ENCODE peak calls at places on chromosomes 5 and 9, in four cellular contexts. L is tibial artery, Y is astrocyte of the cerebellum, F is fibroblast of the aortic adventitia. D is an unnamed sample.

GRCh38 chr5:139696894-139697658 is 48.9 kb downstream of the CXXC5 start:
- DNase-seq in L (peak; percentile 92), Y (peak; percentile 90), F (peak; percentile 84), D (peak; percentile 62)

GRCh38 chr5:138105709-138106108 is 21.9 kb downstream of the WNT8A start:
- DNase-seq in L (no peak), Y (no peak), F (no peak), D (no peak)

GRCh38 chr9:33731625-33732024 is 63.7 kb upstream of the PRSS3 start:
- DNase-seq in L (no peak), Y (no peak), F (no peak), D (no peak)

GRCh38 chr9:133396952-133397351 is 20.8 kb downstream of the STKLD1 start:
- DNase-seq in L (no peak), Y (no peak), F (no peak), D (no peak)

GRCh38 chr5:151225071-151225470 is 1.2 kb upstream of the CCDC69 start:
- DNase-seq in L (no peak), Y (no peak), F (no peak), D (no peak)

GRCh38 chr9:108684288-108685025 is 171.3 kb downstream of the ACTL7B start:
- DNase-seq in L (no peak), Y (no peak), F (no peak), D (no peak)

GRCh38 chr5:108945094-108945493 is 197.4 kb downstream of the FER start:
- DNase-seq in L (no peak), Y (no peak), F (no peak), D (no peak)

GRCh38 chr5:53892236-53892635 is 331.8 kb downstream of the NDUFS4 start:
- DNase-seq in L (no peak), Y (no peak), F (no peak), D (no peak)

GRCh38 chr9:89993678-89994630 is 389.1 kb downstream of the GADD45G start:
- DNase-seq in L (no peak), Y (no peak), F (no peak), D (no peak)

GRCh38 chr5:78803386-78803785 is 154.8 kb upstream of the LHFPL2 start:
- DNase-seq in L (peak; percentile 95), Y (no peak), F (peak; percentile 93), D (peak; percentile 29)

GRCh38 chr9:35798658-35799366 is 7.4 kb downstream of the NPR2 start:
- DNase-seq in L (no peak), Y (no peak), F (no peak), D (no peak)

GRCh38 chr5:168976311-168976893 is 324.5 kb downstream of the SLIT3 start:
- DNase-seq in L (no peak), Y (peak; percentile 38), F (peak; percentile 20), D (no peak)

GRCh38 chr9:123033864-123034598 is 564 bp downstream of the GPR21 start:
- DNase-seq in L (no peak), Y (no peak), F (no peak), D (no peak)

GRCh38 chr9:122392284-122392683 is 21.5 kb downstream of the PTGS1 start:
- DNase-seq in L (no peak), Y (no peak), F (no peak), D (no peak)

GRCh38 chr5:31421806-31422586 is 109.9 kb downstream of the DROSHA start:
- DNase-seq in L (no peak), Y (no peak), F (peak; percentile 10), D (no peak)

GRCh38 chr5:89308606-89309040 is 425.6 kb upstream of the MEF2C start:
- DNase-seq in L (no peak), Y (no peak), F (no peak), D (no peak)

GRCh38 chr5:89315194-89315593 is 432.2 kb upstream of the MEF2C start:
- DNase-seq in L (peak; percentile 66), Y (peak; percentile 82), F (peak; percentile 78), D (no peak)

GRCh38 chr5:89313804-89314588 is 431.0 kb upstream of the MEF2C start:
- DNase-seq in L (no peak), Y (peak; percentile 77), F (peak; percentile 93), D (no peak)

GRCh38 chr5:89309268-89309667 is 426.3 kb upstream of the MEF2C start:
- DNase-seq in L (no peak), Y (no peak), F (no peak), D (no peak)

DNA sequence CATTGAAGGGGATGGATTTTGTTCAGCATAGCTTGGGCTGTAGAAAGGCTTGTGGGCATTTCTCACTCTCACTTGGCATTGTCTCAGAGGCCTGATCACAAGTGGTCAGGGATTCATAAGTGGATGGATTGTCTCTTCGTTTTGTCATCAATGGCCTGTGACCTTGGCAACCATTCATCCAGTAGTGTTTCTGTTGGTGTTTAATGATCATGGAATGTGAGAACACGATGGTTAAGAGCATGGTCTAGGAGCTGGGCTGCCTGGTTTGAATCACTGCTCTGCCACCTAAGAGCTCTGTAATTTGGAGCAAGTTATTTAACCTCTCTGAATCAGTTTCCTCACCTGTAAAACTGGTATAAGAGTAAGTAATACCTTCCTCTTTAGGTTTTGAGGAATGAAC is 430.1 kb upstream of the MEF2C start:
- DNase-seq in L (no peak), Y (peak; percentile 55), F (peak; percentile 46), D (no peak)
- H3K4me3 ChIP-seq in L (no peak overlapping the region), Y (no peak overlapping the region), F (no peak overlapping the region), D (no peak overlapping the region)

GRCh38 chr9:134781895-134782294 is 98.7 kb upstream of the FCN2 start:
- DNase-seq in L (no peak), Y (no peak), F (no peak), D (no peak)
- TF ChIP-seq CTCF in L (no peak), Y (peak; percentile 33), F (peak; percentile 11), D (no peak)

GRCh38 chr9:121071356-121071755 is 3.4 kb upstream of the CNTRL start:
- DNase-seq in L (no peak), Y (no peak), F (no peak), D (no peak)
- H3K4me3 ChIP-seq in L (peak overlapping the region; percentile 88), Y (peak overlapping the region; percentile 16), F (peak overlapping the region; percentile 53), D (peak overlapping the region; percentile 96)

GRCh38 chr5:81856948-81857928 is 106.3 kb upstream of the SSBP2 start:
- DNase-seq in L (peak; percentile 83), Y (no peak), F (no peak), D (no peak)
- TF ChIP-seq CTCF in L (peak; percentile 35), Y (peak; percentile 29), F (peak; percentile 11), D (peak; percentile 30)

GRCh38 chr5:143143973-143144372 is 259.5 kb downstream of the NR3C1 start:
- DNase-seq in L (no peak), Y (no peak), F (peak; percentile 56), D (no peak)

GRCh38 chr5:143146161-143146560 is 257.3 kb downstream of the NR3C1 start:
- DNase-seq in L (no peak), Y (no peak), F (no peak), D (no peak)

GRCh38 chr5:143147382-143147781 is 256.1 kb downstream of the NR3C1 start:
- DNase-seq in L (no peak), Y (no peak), F (no peak), D (no peak)

GRCh38 chr5:143147918-143148317 is 255.6 kb downstream of the NR3C1 start:
- DNase-seq in L (no peak), Y (no peak), F (peak; percentile 73), D (no peak)

GRCh38 chr5:143145388-143145787 is 258.1 kb downstream of the NR3C1 start:
- DNase-seq in L (no peak), Y (no peak), F (peak; percentile 62), D (no peak)
- H3K4me3 ChIP-seq in L (peak overlapping the region; percentile 10), Y (no peak overlapping the region), F (no peak overlapping the region), D (peak overlapping the region; percentile 39)

GRCh38 chr9:104923740-104924139 is 4.2 kb downstream of the ABCA1 start:
- DNase-seq in L (no peak), Y (no peak), F (peak; percentile 37), D (no peak)

GRCh38 chr9:104927912-104928740 is at the start of gene ABCA1:
- DNase-seq in L (peak; percentile 97), Y (peak; percentile 54), F (peak; percentile 86), D (peak; percentile 90)

GRCh38 chr9:104931256-104931655 is 3.3 kb upstream of the ABCA1 start:
- DNase-seq in L (no peak), Y (no peak), F (no peak), D (no peak)

GRCh38 chr9:104923289-104923688 is 4.7 kb downstream of the ABCA1 start:
- DNase-seq in L (no peak), Y (no peak), F (peak; percentile 98), D (no peak)

GRCh38 chr9:104927216-104927911 is 591 bp downstream of the ABCA1 start:
- DNase-seq in L (peak; percentile 79), Y (no peak), F (peak; percentile 58), D (no peak)
- TF ChIP-seq CTCF in L (no peak), Y (no peak), F (no peak), D (no peak)

DNA sequence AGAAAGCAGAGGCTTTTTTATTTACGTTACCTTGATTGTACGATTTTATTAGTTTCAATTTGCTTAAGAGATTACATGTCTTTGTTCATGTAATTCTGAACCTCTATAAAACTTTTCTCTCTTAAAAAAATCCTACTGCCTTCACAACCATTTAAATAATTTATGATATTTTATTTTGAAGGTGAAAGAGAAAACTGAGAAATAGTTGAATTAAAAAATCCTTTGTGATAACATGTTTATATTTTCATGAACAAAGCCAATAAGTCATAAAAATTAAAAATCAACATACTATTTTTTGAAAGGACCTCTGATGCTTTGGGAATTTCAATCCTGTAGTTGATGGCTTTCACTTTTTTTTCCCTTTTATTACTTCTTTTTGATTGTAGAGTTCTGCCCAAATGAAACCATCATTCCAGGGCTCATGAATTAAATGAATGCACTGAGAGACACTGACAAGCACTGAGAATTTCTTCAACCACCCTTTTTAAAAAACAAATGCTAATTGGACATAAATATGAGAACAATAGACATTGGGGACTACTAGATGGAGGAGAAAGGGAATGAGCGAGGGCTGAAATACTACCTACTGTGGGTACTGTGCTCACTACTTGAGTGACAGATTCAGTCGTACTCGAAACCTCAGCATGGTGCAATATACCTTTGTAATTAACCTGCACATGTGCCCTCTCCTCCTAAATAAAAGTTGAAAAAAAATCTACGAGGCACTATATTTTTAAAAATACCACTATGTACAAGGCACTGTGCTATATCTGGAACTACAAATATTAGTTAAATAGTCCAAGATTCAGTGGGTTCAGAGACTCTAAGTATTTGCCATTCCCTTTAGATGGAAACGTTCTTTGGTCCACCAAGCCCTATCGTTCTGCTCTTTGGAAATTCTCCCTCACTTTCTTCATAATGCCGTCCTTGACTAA is 5.9 kb downstream of the CDKN2A start:
- DNase-seq in L (no peak), Y (no peak), F (no peak), D (no peak)
- H3K4me3 ChIP-seq in L (no peak overlapping the region), Y (no peak overlapping the region), F (peak overlapping the region; percentile 6), D (no peak overlapping the region)

DNA sequence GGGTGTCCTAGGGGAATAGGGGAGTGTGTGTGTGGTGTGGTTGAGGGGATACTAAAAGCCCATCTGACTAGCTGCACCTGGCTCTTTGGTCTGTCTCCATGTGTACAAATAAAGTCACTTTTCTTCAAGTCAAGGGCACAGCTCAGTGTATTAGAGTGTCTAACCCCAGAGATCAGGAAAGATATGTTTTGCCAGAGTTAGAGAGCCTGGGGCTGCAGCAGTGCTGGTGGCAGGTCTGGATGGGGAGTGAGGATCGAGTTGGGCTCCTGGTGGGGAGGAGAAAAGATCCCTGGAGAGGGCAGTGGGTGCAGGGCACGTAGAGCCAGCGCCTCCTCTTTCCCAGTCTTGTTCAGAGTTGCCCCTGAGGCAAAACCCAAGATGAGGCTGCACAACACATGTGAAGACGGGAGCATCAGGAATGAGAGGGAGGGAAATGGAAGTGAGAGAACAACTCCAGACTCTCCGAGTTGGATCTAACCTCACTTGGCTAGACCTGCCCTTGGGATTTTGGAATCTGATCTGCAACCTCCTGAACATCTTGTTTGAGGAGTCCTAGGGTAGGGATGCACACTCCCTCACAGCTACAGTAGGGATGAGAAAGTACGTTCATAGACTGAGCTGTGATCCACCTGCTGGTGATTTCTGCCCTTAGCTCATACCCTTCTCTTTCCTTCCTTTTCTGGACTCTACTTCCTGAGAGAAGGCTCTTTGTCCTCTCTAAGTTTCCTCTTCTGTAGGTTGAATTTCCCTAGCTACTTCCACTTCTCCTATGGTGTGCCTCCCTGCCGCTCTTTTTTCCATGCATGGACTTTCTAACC is 309.9 kb downstream of the ZSWIM6 start:
- DNase-seq in L (no peak), Y (no peak), F (peak; percentile 28), D (no peak)
- TF ChIP-seq CTCF in L (no peak), Y (peak; percentile 13), F (peak; percentile 25), D (no peak)